ENCODE peak calls at places on chromosome 7, in ten cellular contexts. C, A, N, X, F, E, Q, L, R and B are unnamed samples.

GRCh38 chr7:128017880-128018845 is 13.1 kb downstream of the LRRC4 start:
- DNase-seq in F (no peak), N (no peak), E (no peak), L (peak; percentile 92), R (no peak), X (no peak), A (no peak), C (no peak), Q (no peak), B (no peak)

GRCh38 chr7:520503-521161 is 986 bp upstream of the PDGFA start:
- DNase-seq in F (no peak), A (peak; percentile 57), N (no peak), L (no peak), R (no peak), C (no peak), X (no peak), Q (peak; percentile 70), E (no peak), B (no peak)

GRCh38 chr7:77409005-77409738 is 7.0 kb downstream of the GSAP start:
- DNase-seq in R (peak; percentile 63), L (peak; percentile 85), N (no peak), A (no peak), Q (no peak), X (no peak), C (no peak), F (no peak), E (no peak), B (no peak)

GRCh38 chr7:46168671-46169383 is 247.8 kb upstream of the IGFBP3 start:
- DNase-seq in Q (no peak), X (no peak), F (no peak), E (no peak), C (no peak), L (peak; percentile 79), N (no peak), A (no peak), R (no peak), B (no peak)

GRCh38 chr7:100693312-100694195 is 496 bp downstream of the GIGYF1 start:
- DNase-seq in F (no peak), N (no peak), L (no peak), X (peak; percentile 26), E (no peak), A (peak; percentile 66), C (no peak), R (no peak), Q (peak; percentile 40), B (no peak)

GRCh38 chr7:2717905-2718702 is 30.1 kb downstream of the AMZ1 start:
- DNase-seq in R (no peak), L (no peak), X (no peak), A (no peak), E (peak; percentile 28), F (no peak), N (no peak), C (no peak), Q (no peak), B (no peak)

GRCh38 chr7:31108097-31108657 is 56.1 kb downstream of the ADCYAP1R1 start:
- DNase-seq in L (no peak), R (no peak), X (no peak), F (no peak), A (no peak), C (no peak), N (no peak), E (no peak), Q (no peak), B (no peak)

GRCh38 chr7:40644454-40645188 is 509.8 kb downstream of the SUGCT start:
- DNase-seq in X (no peak), R (no peak), Q (no peak), A (no peak), N (peak; percentile 19), L (no peak), F (no peak), E (no peak), C (peak; percentile 11), B (no peak)

GRCh38 chr7:36367561-36367889 is 22.1 kb upstream of the ANLN start:
- DNase-seq in C (no peak), R (no peak), N (no peak), L (no peak), E (no peak), X (no peak), Q (no peak), A (peak; percentile 45), F (no peak), B (no peak)

GRCh38 chr7:566100-566499 is 46.5 kb upstream of the PDGFA start:
- DNase-seq in A (no peak), L (no peak), R (no peak), N (no peak), C (no peak), E (no peak), F (no peak), X (no peak), Q (no peak), B (no peak)

GRCh38 chr7:124724516-124725192 is 40.9 kb downstream of the GPR37 start:
- DNase-seq in R (no peak), C (no peak), L (no peak), F (no peak), A (no peak), Q (no peak), X (no peak), E (no peak), N (no peak), B (no peak)

GRCh38 chr7:124722292-124722691 is 43.3 kb downstream of the GPR37 start:
- DNase-seq in R (peak; percentile 21), X (no peak), C (no peak), N (no peak), E (no peak), Q (no peak), A (no peak), L (peak; percentile 22), F (no peak), B (no peak)

GRCh38 chr7:124720195-124720594 is 45.4 kb downstream of the GPR37 start:
- DNase-seq in X (no peak), C (no peak), Q (no peak), N (no peak), A (no peak), F (no peak), L (peak; percentile 98), R (peak; percentile 64), E (no peak), B (no peak)

GRCh38 chr7:124724079-124724478 is 41.5 kb downstream of the GPR37 start:
- DNase-seq in N (no peak), X (no peak), E (no peak), Q (no peak), A (no peak), L (no peak), R (no peak), C (no peak), F (no peak), B (no peak)

GRCh38 chr7:124723012-124723411 is 42.6 kb downstream of the GPR37 start:
- DNase-seq in Q (no peak), L (peak; percentile 91), X (no peak), R (peak; percentile 64), C (no peak), N (no peak), E (no peak), A (no peak), F (no peak), B (no peak)
- H3K4me3 ChIP-seq in Q (no peak overlapping the region), L (no peak overlapping the region), X (no peak overlapping the region), R (no peak overlapping the region), C (no peak overlapping the region), N (no peak overlapping the region), E (no peak overlapping the region), A (no peak overlapping the region), F (no peak overlapping the region), B (no peak overlapping the region)

GRCh38 chr7:94004024-94004945 is at the start of gene BET1:
- DNase-seq in C (peak; percentile 89), A (peak; percentile 96), F (peak; percentile 95), X (peak; percentile 97), N (peak; percentile 89), L (peak; percentile 93), R (peak; percentile 96), Q (peak; percentile 97), E (peak; percentile 97), B (peak; percentile 86)
- TF ChIP-seq CTCF in C (no peak), A (peak; percentile 9), F (no peak), X (no peak), N (no peak), L (no peak), R (no peak), Q (no peak), E (no peak), B (no peak)

GRCh38 chr7:143967398-143967797 is 12.8 kb downstream of the OR2F1 start:
- DNase-seq in A (no peak), E (no peak), F (no peak), C (no peak), X (no peak), R (no peak), Q (peak; percentile 11), L (peak; percentile 45), N (no peak), B (no peak)
- H3K4me3 ChIP-seq in A (no peak overlapping the region), E (no peak overlapping the region), F (no peak overlapping the region), C (no peak overlapping the region), X (no peak overlapping the region), R (no peak overlapping the region), Q (no peak overlapping the region), L (no peak overlapping the region), N (no peak overlapping the region), B (no peak overlapping the region)

DNA sequence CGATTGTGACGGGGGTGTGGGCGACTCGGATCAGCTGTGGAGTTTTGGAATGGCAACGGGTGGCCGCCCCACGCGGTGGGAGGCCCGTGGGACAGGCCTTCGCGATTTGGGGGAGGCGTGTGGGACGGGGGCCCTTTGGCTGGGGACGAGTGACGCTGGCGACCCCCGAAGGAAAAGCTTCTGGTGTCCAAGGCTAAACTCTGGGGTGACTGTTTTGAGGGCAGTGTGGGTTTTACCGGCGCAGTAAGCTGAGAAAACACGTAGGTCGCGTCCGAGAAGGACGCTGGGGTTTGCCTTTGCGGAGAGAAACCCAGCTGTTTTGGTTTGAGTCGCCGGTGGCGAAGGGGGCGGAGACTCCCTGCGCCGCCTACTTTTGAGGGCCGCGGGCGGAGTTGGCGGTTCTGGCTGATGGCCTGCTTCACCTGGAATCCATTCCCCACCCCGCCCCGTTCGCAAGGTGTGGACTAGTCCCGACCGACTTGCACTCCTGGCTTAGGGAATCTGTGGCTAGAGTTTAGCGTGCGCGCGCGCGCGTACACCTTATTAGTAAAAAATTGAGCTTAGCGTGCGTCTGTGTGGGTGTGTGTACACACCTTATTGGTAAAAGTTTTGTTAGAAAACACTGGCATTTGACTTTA is 606 bp downstream of the TAX1BP1 start:
- DNase-seq in R (peak; percentile 85), N (peak; percentile 77), E (peak; percentile 88), X (peak; percentile 82), A (peak; percentile 87), L (peak; percentile 91), C (peak; percentile 81), F (peak; percentile 80), Q (peak; percentile 95), B (peak; percentile 50)
- TF ChIP-seq CTCF in R (no peak), N (no peak), E (no peak), X (no peak), A (no peak), L (no peak), C (no peak), F (no peak), Q (no peak), B (no peak)

GRCh38 chr7:131555565-131556054 is 818 bp downstream of the PODXL start:
- DNase-seq in A (no peak), F (no peak), X (no peak), E (no peak), C (no peak), R (no peak), L (no peak), Q (no peak), N (no peak), B (no peak)
- H3K4me3 ChIP-seq in A (peak overlapping the region; percentile 65), F (peak overlapping the region; percentile 67), X (peak overlapping the region; percentile 55), E (peak overlapping the region; percentile 84), C (peak overlapping the region; percentile 48), R (peak overlapping the region; percentile 60), L (peak overlapping the region; percentile 34), Q (peak overlapping the region; percentile 61), N (peak overlapping the region; percentile 56), B (peak overlapping the region; percentile 53)